ENCODE peak calls at places on chromosomes 16 and 17, in seven cellular contexts. R, M, T, Z, K, I and C are unnamed samples.

GRCh38 chr17:61411114-61411943 is 11.7 kb downstream of the TBX2 start:
- DNase-seq in R (no peak), M (no peak), T (peak), Z (peak), K (peak), I (no peak), C (peak)

GRCh38 chr17:56085576-56086267 is 67.6 kb upstream of the ANKFN1 start:
- DNase-seq in R (no peak), M (no peak), T (no peak), Z (no peak), K (no peak), I (no peak), C (peak)

GRCh38 chr16:2056077-2056476 is 8.3 kb downstream of the TSC2 start:
- DNase-seq in R (peak), M (no peak), T (no peak), Z (no peak), K (no peak), I (no peak), C (no peak)

GRCh38 chr17:73697872-73698271 is 53.6 kb upstream of the SDK2 start:
- DNase-seq in R (peak), M (no peak), T (no peak), Z (peak), K (no peak), I (no peak), C (no peak)

GRCh38 chr17:47615766-47616424 is 33.8 kb upstream of the KPNB1 start:
- DNase-seq in R (peak), M (peak), T (peak), Z (no peak), K (peak), I (peak), C (peak)

GRCh38 chr16:50390914-50391700 is 22.3 kb upstream of the BRD7 start:
- DNase-seq in R (no peak), M (no peak), T (peak), Z (no peak), K (no peak), I (no peak), C (no peak)

GRCh38 chr16:9192746-9193145 is 101.3 kb downstream of the HAPSTR1 start:
- DNase-seq in R (no peak), M (no peak), T (no peak), Z (no peak), K (no peak), I (no peak), C (no peak)

GRCh38 chr17:18261146-18261515 is 669 bp downstream of the MIEF2 start:
- DNase-seq in R (peak), M (peak), T (peak), Z (no peak), K (peak), I (no peak), C (peak)

GRCh38 chr17:49547566-49547965 is 28.1 kb upstream of the NXPH3 start:
- DNase-seq in R (no peak), M (no peak), T (peak), Z (no peak), K (no peak), I (no peak), C (no peak)

GRCh38 chr17:61770043-61770442 is 93.3 kb downstream of the BRIP1 start:
- DNase-seq in R (no peak), M (no peak), T (no peak), Z (no peak), K (peak), I (no peak), C (no peak)

GRCh38 chr17:78272181-78272913 is 40.9 kb downstream of the TMEM235 start:
- DNase-seq in R (no peak), M (no peak), T (peak), Z (peak), K (no peak), I (no peak), C (no peak)

GRCh38 chr16:27434141-27435051 is 32.4 kb downstream of the IL21R start:
- DNase-seq in R (no peak), M (no peak), T (no peak), Z (no peak), K (no peak), I (no peak), C (no peak)

GRCh38 chr16:27439273-27440018 is 37.5 kb downstream of the IL21R start:
- DNase-seq in R (no peak), M (no peak), T (peak), Z (no peak), K (no peak), I (no peak), C (no peak)

GRCh38 chr16:27436065-27436464 is 34.1 kb downstream of the IL21R start:
- DNase-seq in R (no peak), M (no peak), T (no peak), Z (no peak), K (no peak), I (no peak), C (no peak)

GRCh38 chr16:27437946-27438345 is 36.0 kb downstream of the IL21R start:
- DNase-seq in R (no peak), M (no peak), T (peak), Z (no peak), K (no peak), I (no peak), C (no peak)

GRCh38 chr16:27436921-27437650 is 35.1 kb downstream of the IL21R start:
- DNase-seq in R (no peak), M (no peak), T (peak), Z (no peak), K (no peak), I (no peak), C (no peak)
- TF ChIP-seq MAX in R (no peak), M (no peak), T (no peak), Z (no peak), K (no peak), I (no peak), C (no peak)

DNA sequence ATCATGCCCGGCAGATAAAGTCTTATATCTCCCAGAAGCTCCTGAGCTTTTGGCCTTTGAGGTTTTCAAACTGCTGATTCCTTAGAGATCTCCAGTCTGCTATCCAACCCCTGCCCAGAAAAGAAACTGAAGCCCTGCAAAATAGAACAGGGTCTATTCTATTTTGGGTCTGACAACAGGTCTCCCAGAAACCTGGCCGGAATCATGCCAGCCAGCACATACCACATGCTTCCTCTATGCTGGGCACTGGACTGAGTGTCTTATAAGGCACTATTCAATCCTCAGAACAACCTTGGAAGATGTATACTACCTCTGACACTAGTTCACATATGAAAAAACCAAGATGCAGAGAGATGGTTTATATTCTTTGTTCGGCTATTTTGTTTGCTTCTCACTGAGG is 21.3 kb upstream of the GFOD2 start:
- DNase-seq in R (no peak), M (no peak), T (no peak), Z (no peak), K (no peak), I (no peak), C (no peak)
- TF ChIP-seq MAX in R (no peak), M (no peak), T (no peak), Z (no peak), K (no peak), I (no peak), C (no peak)

GRCh38 chr16:69781118-69781517 is 19.0 kb downstream of the WWP2 start:
- DNase-seq in R (peak), M (no peak), T (no peak), Z (no peak), K (no peak), I (no peak), C (no peak)
- TF ChIP-seq MAX in R (no peak), M (no peak), T (no peak), Z (no peak), K (no peak), I (no peak), C (no peak)

GRCh38 chr16:64771273-64771672 is 350.6 kb downstream of the CDH11 start:
- DNase-seq in R (no peak), M (no peak), T (no peak), Z (no peak), K (no peak), I (no peak), C (no peak)
- TF ChIP-seq MAX in R (no peak), M (no peak), T (no peak), Z (no peak), K (no peak), I (no peak), C (no peak)

DNA sequence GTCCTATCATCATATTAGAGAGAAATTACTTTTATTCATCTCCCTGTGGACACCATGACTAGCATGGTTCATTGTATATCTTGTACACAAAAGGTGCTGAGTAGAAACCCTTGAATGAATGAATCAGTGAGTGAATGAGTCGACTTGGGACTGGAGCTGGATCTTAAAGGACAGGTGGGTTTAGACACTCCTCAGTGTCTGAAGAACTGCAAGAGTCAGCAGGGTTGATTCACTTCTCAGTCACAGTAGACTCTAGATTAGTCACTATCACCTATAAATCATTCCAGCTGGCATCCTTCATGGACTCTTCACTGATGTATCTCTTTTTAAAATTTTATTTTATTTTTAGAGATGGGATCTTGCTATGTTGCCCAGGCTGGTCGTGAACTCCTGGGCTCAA is 30.1 kb upstream of the PMFBP1 start:
- DNase-seq in R (no peak), M (no peak), T (no peak), Z (no peak), K (no peak), I (no peak), C (no peak)
- TF ChIP-seq MAX in R (no peak), M (no peak), T (no peak), Z (no peak), K (no peak), I (no peak), C (no peak)

DNA sequence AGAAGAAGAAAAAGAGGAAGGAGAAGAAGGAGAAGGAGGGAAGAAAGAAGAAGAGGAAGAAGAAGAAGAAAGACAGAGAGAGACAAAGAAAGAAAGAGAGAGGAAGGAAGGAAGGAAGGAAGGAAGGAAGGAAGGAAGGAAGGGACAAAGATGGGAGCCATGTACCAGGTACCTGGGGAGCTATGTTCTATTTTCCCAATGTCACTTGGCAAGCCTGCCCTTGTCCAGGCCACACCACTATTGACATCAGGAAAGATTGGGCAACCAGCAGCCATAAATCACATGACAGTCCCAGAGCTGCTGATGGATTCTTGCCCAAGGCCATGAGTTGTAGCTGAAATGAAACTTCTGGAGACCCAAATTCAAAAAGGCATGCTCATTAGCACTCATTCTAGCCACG is 2.7 kb upstream of the CES1 start:
- DNase-seq in R (peak), M (no peak), T (peak), Z (no peak), K (no peak), I (no peak), C (peak)
- TF ChIP-seq MAX in R (no peak), M (no peak), T (no peak), Z (no peak), K (no peak), I (no peak), C (peak)

DNA sequence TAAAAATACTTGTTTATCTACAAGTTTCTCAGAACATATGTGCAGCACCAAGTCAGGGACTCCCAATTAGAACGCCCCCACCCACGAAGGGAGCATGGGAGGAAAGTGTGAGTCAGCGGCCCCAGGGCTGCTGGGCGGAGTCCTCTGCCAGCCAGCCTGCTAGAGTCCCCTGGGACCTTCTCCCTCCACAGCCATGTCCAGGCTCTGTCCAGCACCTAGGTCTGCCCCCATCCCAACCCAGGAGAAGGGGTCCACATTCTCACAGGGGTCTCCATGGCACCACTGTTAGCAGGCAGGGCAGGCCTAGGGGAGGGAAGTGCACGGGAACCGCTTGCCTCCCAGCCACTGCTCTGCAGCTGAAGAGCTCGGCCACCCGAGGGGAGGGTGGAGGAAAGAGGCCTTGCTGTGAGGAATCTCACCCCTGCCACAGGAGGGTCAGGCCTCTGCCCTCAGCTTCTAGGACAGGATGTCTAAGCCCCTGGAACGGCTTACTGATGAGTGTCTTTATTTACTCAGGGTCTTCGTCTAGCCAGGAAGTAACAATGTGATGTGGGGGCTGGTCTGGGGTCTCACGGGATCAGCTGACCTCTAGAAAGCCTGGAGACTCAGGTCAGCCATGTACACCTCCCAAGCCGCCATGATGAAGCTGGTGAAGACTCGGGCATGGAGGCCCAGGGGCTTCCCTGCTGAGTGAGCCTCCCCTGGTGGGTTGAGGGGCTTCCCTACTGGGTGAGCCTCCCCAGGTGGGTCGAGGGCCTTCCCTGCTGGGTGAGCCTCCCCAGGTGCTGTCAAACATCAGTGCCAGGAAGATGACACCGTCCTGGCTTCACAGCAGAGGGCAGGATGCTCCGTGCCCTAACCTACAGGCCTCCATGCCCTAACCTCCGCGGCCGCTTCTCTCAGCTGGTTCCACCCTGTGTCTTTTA is 190.3 kb downstream of the RBFOX3 start:
- DNase-seq in R (no peak), M (peak), T (no peak), Z (no peak), K (peak), I (peak), C (peak)
- TF ChIP-seq MAX in R (no peak), M (no peak), T (no peak), Z (no peak), K (no peak), I (no peak), C (no peak)

GRCh38 chr17:887842-888214 is 91.7 kb downstream of the NXN start:
- DNase-seq in R (no peak), M (no peak), T (no peak), Z (no peak), K (no peak), I (no peak), C (no peak)

GRCh38 chr17:892958-893357 is 86.6 kb downstream of the NXN start:
- DNase-seq in R (no peak), M (no peak), T (no peak), Z (no peak), K (no peak), I (no peak), C (no peak)

GRCh38 chr17:883586-883962 is 96.0 kb downstream of the NXN start:
- DNase-seq in R (peak), M (no peak), T (no peak), Z (no peak), K (no peak), I (no peak), C (no peak)

GRCh38 chr17:885971-886571 is 93.5 kb downstream of the NXN start:
- DNase-seq in R (no peak), M (no peak), T (no peak), Z (no peak), K (no peak), I (no peak), C (no peak)

DNA sequence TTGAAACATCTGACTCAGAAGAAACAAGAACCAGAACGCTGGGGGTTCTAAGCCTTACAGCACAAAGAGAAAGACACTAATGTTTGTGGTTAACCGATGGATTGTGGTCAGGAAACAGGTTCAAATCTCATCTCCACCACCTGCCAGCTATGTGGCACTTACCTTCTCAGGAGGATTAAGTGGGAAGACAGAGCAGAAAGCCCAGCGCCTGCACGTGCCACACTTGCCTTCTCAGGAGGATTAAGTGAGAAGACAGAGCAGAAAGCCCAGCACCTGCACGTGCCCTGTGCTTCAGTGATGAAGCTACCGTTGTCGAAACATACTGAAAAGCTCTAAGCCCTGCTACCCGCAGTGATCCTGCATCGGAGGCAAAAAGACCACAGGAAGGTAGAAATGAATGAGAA is 90.6 kb downstream of the NXN start:
- DNase-seq in R (no peak), M (no peak), T (no peak), Z (no peak), K (no peak), I (no peak), C (no peak)
- TF ChIP-seq MAX in R (no peak), M (no peak), T (no peak), Z (no peak), K (no peak), I (no peak), C (no peak)

GRCh38 chr16:79658301-79659001 is 57.9 kb upstream of the MAF start:
- DNase-seq in R (peak), M (peak), T (no peak), Z (no peak), K (no peak), I (no peak), C (peak)
- TF ChIP-seq MAX in R (no peak), M (peak), T (no peak), Z (no peak), K (no peak), I (no peak), C (no peak)

GRCh38 chr17:82315703-82316358 is 1.6 kb downstream of the CD7 start:
- DNase-seq in R (no peak), M (no peak), T (no peak), Z (no peak), K (no peak), I (no peak), C (no peak)
- TF ChIP-seq MAX in R (peak), M (no peak), T (no peak), Z (no peak), K (no peak), I (no peak), C (no peak)